ENCODE peak calls at places on chromosomes 6 and 20, in four cellular contexts. One of them, this sample, is unnamed.

GRCh38 chr6:109295766-109296156 is 86.5 kb downstream of the CD164 start:
- DNase-seq in GM12878: no peak
- DNase-seq in HepG2: no peak
- DNase-seq in K562: no peak
- DNase-seq in this sample: no peak

GRCh38 chr20:46122071-46122470 is 4.0 kb downstream of the CD40 start:
- DNase-seq in HepG2: peak; percentile 35
- DNase-seq in GM12878: no peak
- DNase-seq in K562: no peak
- DNase-seq in this sample: no peak

GRCh38 chr6:47967843-47968242 is 143.2 kb downstream of the PTCHD4 start:
- DNase-seq in GM12878: no peak
- DNase-seq in K562: no peak
- DNase-seq in HepG2: no peak
- DNase-seq in this sample: no peak

GRCh38 chr20:50041238-50041915 is 58.6 kb downstream of the SNAI1 start:
- DNase-seq in HepG2: no peak
- DNase-seq in GM12878: no peak
- DNase-seq in K562: no peak
- DNase-seq in this sample: no peak

GRCh38 chr6:143952386-143952785 is 55.7 kb downstream of the PLAGL1 start:
- DNase-seq in HepG2: no peak
- DNase-seq in K562: no peak
- DNase-seq in GM12878: no peak
- DNase-seq in this sample: no peak

GRCh38 chr6:42745083-42745637 is 743 bp downstream of the TBCC start:
- DNase-seq in GM12878: no peak
- DNase-seq in K562: peak; percentile 57
- DNase-seq in HepG2: peak; percentile 27
- DNase-seq in this sample: peak; percentile 21

GRCh38 chr6:100724696-100725095 is 156.4 kb downstream of the ASCC3 start:
- DNase-seq in HepG2: no peak
- DNase-seq in GM12878: no peak
- DNase-seq in K562: no peak
- DNase-seq in this sample: no peak

GRCh38 chr6:21003780-21004541 is 469.7 kb downstream of the CDKAL1 start:
- DNase-seq in GM12878: peak; percentile 72
- DNase-seq in K562: no peak
- DNase-seq in HepG2: peak; percentile 99
- DNase-seq in this sample: no peak

GRCh38 chr6:25088513-25088912 is 152.8 kb upstream of the RIPOR2 start:
- DNase-seq in K562: no peak
- DNase-seq in GM12878: no peak
- DNase-seq in HepG2: no peak
- DNase-seq in this sample: no peak

GRCh38 chr20:57695012-57695411 is 14.8 kb downstream of the PMEPA1 start:
- DNase-seq in HepG2: no peak
- DNase-seq in GM12878: no peak
- DNase-seq in K562: no peak
- DNase-seq in this sample: no peak

GRCh38 chr6:105364243-105364642 is 38.6 kb downstream of the PREP start:
- DNase-seq in K562: no peak
- DNase-seq in GM12878: no peak
- DNase-seq in HepG2: no peak
- DNase-seq in this sample: no peak

GRCh38 chr6:63567966-63568365 is 4.3 kb upstream of the LOC128125822 start:
- DNase-seq in HepG2: no peak
- DNase-seq in K562: no peak
- DNase-seq in GM12878: no peak
- DNase-seq in this sample: no peak

GRCh38 chr6:154318711-154319110 is 37.9 kb downstream of the IPCEF1 start:
- DNase-seq in K562: no peak
- DNase-seq in HepG2: no peak
- DNase-seq in GM12878: no peak
- DNase-seq in this sample: no peak

GRCh38 chr6:152458648-152459047 is 178.5 kb downstream of the SYNE1 start:
- DNase-seq in HepG2: no peak
- DNase-seq in GM12878: no peak
- DNase-seq in K562: no peak
- DNase-seq in this sample: no peak

GRCh38 chr6:73665686-73666319 is 12.0 kb upstream of the SLC17A5 start:
- DNase-seq in GM12878: no peak
- DNase-seq in HepG2: no peak
- DNase-seq in K562: no peak
- DNase-seq in this sample: no peak

GRCh38 chr6:17589402-17590116 is 10.5 kb upstream of the FAM8A1 start:
- DNase-seq in GM12878: no peak
- DNase-seq in K562: no peak
- DNase-seq in HepG2: peak; percentile 24
- DNase-seq in this sample: no peak

GRCh38 chr6:130037207-130037811 is 18.9 kb downstream of the L3MBTL3 start:
- DNase-seq in GM12878: no peak
- DNase-seq in HepG2: no peak
- DNase-seq in K562: peak; percentile 19
- DNase-seq in this sample: no peak

GRCh38 chr6:159254186-159254585 is 85.0 kb downstream of the FNDC1 start:
- DNase-seq in K562: no peak
- DNase-seq in HepG2: no peak
- DNase-seq in GM12878: no peak
- DNase-seq in this sample: no peak

GRCh38 chr20:53769041-53769440 is 175.4 kb upstream of the ZNF217 start:
- DNase-seq in K562: no peak
- DNase-seq in GM12878: no peak
- DNase-seq in HepG2: peak; percentile 92
- DNase-seq in this sample: no peak

GRCh38 chr6:144155529-144155928 is 5.2 kb downstream of the STX11 start:
- DNase-seq in K562: no peak
- DNase-seq in HepG2: no peak
- DNase-seq in GM12878: no peak
- DNase-seq in this sample: no peak

GRCh38 chr20:13396036-13396435 is 175.0 kb downstream of the ISM1 start:
- DNase-seq in HepG2: no peak
- DNase-seq in K562: no peak
- DNase-seq in GM12878: no peak
- DNase-seq in this sample: no peak

GRCh38 chr6:35911871-35912653 is 8.8 kb downstream of the SRPK1 start:
- DNase-seq in K562: no peak
- DNase-seq in HepG2: no peak
- DNase-seq in GM12878: no peak
- DNase-seq in this sample: no peak

GRCh38 chr6:167528239-167528638 is 203.4 kb downstream of the TTLL2 start:
- DNase-seq in GM12878: no peak
- DNase-seq in HepG2: no peak
- DNase-seq in K562: no peak
- DNase-seq in this sample: no peak

GRCh38 chr6:116764961-116765841 is at the start of gene FAM162B:
- DNase-seq in GM12878: no peak
- DNase-seq in HepG2: peak; percentile 2
- DNase-seq in K562: no peak
- DNase-seq in this sample: peak; percentile 67

GRCh38 chr20:37757550-37757949 is 63.7 kb downstream of the CTNNBL1 start:
- DNase-seq in K562: no peak
- DNase-seq in HepG2: no peak
- DNase-seq in GM12878: no peak
- DNase-seq in this sample: peak; percentile 17

GRCh38 chr6:27684264-27685211 is 211.6 kb upstream of the ZNF184 start:
- DNase-seq in K562: peak; percentile 92
- DNase-seq in GM12878: peak; percentile 75
- DNase-seq in HepG2: peak; percentile 89
- DNase-seq in this sample: peak; percentile 85

GRCh38 chr6:154932562-154933027 is 62.5 kb upstream of the TIAM2 start:
- DNase-seq in HepG2: peak; percentile 85
- DNase-seq in GM12878: no peak
- DNase-seq in K562: peak; percentile 23
- DNase-seq in this sample: no peak

GRCh38 chr6:75430631-75431345 is 62.8 kb downstream of the FILIP1 start:
- DNase-seq in GM12878: no peak
- DNase-seq in K562: no peak
- DNase-seq in HepG2: no peak
- DNase-seq in this sample: no peak

GRCh38 chr20:46408281-46408731 is 1.9 kb upstream of the ELMO2 start:
- DNase-seq in GM12878: no peak
- DNase-seq in HepG2: peak; percentile 71
- DNase-seq in K562: no peak
- DNase-seq in this sample: no peak

GRCh38 chr20:64165866-64166600 is 1.8 kb downstream of the MYT1 start:
- DNase-seq in HepG2: no peak
- DNase-seq in GM12878: no peak
- DNase-seq in K562: no peak
- DNase-seq in this sample: no peak

GRCh38 chr6:13924949-13925881 is at the start of gene RNF182:
- DNase-seq in HepG2: no peak
- DNase-seq in K562: peak; percentile 84
- DNase-seq in GM12878: no peak
- DNase-seq in this sample: no peak

GRCh38 chr6:143842468-143842901 is 653 bp upstream of the LTV1 start:
- DNase-seq in GM12878: no peak
- DNase-seq in HepG2: no peak
- DNase-seq in K562: no peak
- DNase-seq in this sample: no peak

GRCh38 chr20:37845261-37845681 is 57.7 kb upstream of the VSTM2L start:
- DNase-seq in HepG2: no peak
- DNase-seq in K562: peak; percentile 47
- DNase-seq in GM12878: no peak
- DNase-seq in this sample: no peak

GRCh38 chr6:10954590-10955010 is 67.7 kb downstream of the SYCP2L start:
- DNase-seq in HepG2: peak; percentile 82
- DNase-seq in K562: peak; percentile 85
- DNase-seq in GM12878: peak; percentile 31
- DNase-seq in this sample: peak; percentile 94

GRCh38 chr6:127539292-127539691 is 20.2 kb upstream of the MTCL3 start:
- DNase-seq in K562: no peak
- DNase-seq in HepG2: no peak
- DNase-seq in GM12878: no peak
- DNase-seq in this sample: no peak

GRCh38 chr6:167119680-167120556 is 3.0 kb upstream of the CCR6 start:
- DNase-seq in GM12878: no peak
- DNase-seq in HepG2: no peak
- DNase-seq in K562: peak; percentile 22
- DNase-seq in this sample: no peak

GRCh38 chr20:13441388-13441787 is 197.3 kb downstream of the TASP1 start:
- DNase-seq in GM12878: no peak
- DNase-seq in HepG2: no peak
- DNase-seq in K562: peak; percentile 31
- DNase-seq in this sample: no peak

GRCh38 chr6:54254886-54255285 is 53.4 kb upstream of the TINAG start:
- DNase-seq in GM12878: no peak
- DNase-seq in HepG2: no peak
- DNase-seq in K562: no peak
- DNase-seq in this sample: no peak

GRCh38 chr6:54252916-54253315 is 55.3 kb upstream of the TINAG start:
- DNase-seq in HepG2: no peak
- DNase-seq in GM12878: no peak
- DNase-seq in K562: no peak
- DNase-seq in this sample: no peak

GRCh38 chr6:54252496-54252895 is 55.7 kb upstream of the TINAG start:
- DNase-seq in K562: no peak
- DNase-seq in HepG2: no peak
- DNase-seq in GM12878: no peak
- DNase-seq in this sample: no peak

GRCh38 chr6:54260025-54260424 is 48.2 kb upstream of the TINAG start:
- DNase-seq in GM12878: no peak
- DNase-seq in K562: no peak
- DNase-seq in HepG2: no peak
- DNase-seq in this sample: no peak

DNA sequence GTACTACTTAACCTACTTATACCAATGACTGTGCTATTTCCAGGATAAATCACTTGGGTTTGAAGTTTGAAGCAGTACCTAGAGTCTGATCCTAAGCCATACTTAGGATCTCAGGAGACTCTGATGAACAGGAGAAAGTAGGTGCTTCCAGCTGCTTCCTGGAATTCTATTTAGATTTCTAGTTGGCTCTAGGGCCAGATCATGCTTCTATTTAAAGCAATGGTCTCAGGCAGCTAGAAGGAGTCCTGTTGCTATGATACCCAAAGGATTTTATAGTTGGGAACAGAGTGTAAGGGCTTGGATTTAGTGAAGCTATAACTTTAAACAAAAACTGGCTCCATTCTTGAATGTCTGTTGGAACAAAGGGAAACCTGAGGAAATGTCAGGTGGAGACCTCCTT is 52.4 kb upstream of the TINAG start:
- DNase-seq in HepG2: no peak
- DNase-seq in K562: no peak
- DNase-seq in GM12878: no peak
- DNase-seq in this sample: no peak
- TF ChIP-seq TCF7 in HepG2: no peak
- TF ChIP-seq TCF7 in K562: no peak
- TF ChIP-seq TCF7 in GM12878: no peak
- TF ChIP-seq TCF7 in this sample: no peak

GRCh38 chr20:2753456-2754040 is 46.9 kb downstream of the CPXM1 start:
- DNase-seq in HepG2: no peak
- DNase-seq in K562: no peak
- DNase-seq in GM12878: no peak
- DNase-seq in this sample: no peak

GRCh38 chr20:2751347-2751867 is 49.0 kb downstream of the CPXM1 start:
- DNase-seq in K562: no peak
- DNase-seq in HepG2: peak; percentile 75
- DNase-seq in GM12878: no peak
- DNase-seq in this sample: no peak

GRCh38 chr20:2754426-2754825 is 46.0 kb downstream of the CPXM1 start:
- DNase-seq in K562: no peak
- DNase-seq in HepG2: no peak
- DNase-seq in GM12878: no peak
- DNase-seq in this sample: no peak

GRCh38 chr20:2751868-2752630 is 48.4 kb downstream of the CPXM1 start:
- DNase-seq in K562: peak; percentile 44
- DNase-seq in HepG2: no peak
- DNase-seq in GM12878: no peak
- DNase-seq in this sample: no peak

GRCh38 chr20:2752631-2753455 is 47.6 kb downstream of the CPXM1 start:
- DNase-seq in GM12878: no peak
- DNase-seq in K562: peak; percentile 63
- DNase-seq in HepG2: peak; percentile 58
- DNase-seq in this sample: peak; percentile 77
- TF ChIP-seq TCF7 in GM12878: no peak
- TF ChIP-seq TCF7 in K562: no peak
- TF ChIP-seq TCF7 in HepG2: no peak
- TF ChIP-seq TCF7 in this sample: no peak

GRCh38 chr20:24638546-24639166 is 169.2 kb downstream of the SYNDIG1 start:
- DNase-seq in GM12878: no peak
- DNase-seq in K562: no peak
- DNase-seq in HepG2: no peak
- DNase-seq in this sample: no peak
- TF ChIP-seq TCF7 in GM12878: no peak
- TF ChIP-seq TCF7 in K562: no peak
- TF ChIP-seq TCF7 in HepG2: no peak
- TF ChIP-seq TCF7 in this sample: no peak

GRCh38 chr6:89085409-89086012 is 5.0 kb downstream of the PNRC1 start:
- DNase-seq in HepG2: no peak
- DNase-seq in GM12878: no peak
- DNase-seq in K562: no peak
- DNase-seq in this sample: no peak
- TF ChIP-seq TCF7 in HepG2: no peak
- TF ChIP-seq TCF7 in GM12878: no peak
- TF ChIP-seq TCF7 in K562: no peak
- TF ChIP-seq TCF7 in this sample: no peak

This sample was measured in WTC11.